ENCODE peak calls at places on chromosomes 2 and 18, in eight cellular contexts. O is cardiac fibroblast; P is IMR-90; X is Peyer's patch; M is WERI-Rb-1; Y is GM23248; D is CD4-positive, alpha-beta memory T cell; F is ovary. J is an unnamed sample.

GRCh38 chr2:228768818-228769217 is 502.3 kb downstream of the PID1 start:
- DNase-seq in O (peak), P (peak), X (no peak), M (no peak), Y (peak), D (no peak), F (no peak), J (no peak)

GRCh38 chr2:74525717-74526648 is at the start of gene DQX1:
- DNase-seq in O (peak), P (peak), X (peak), M (peak), Y (peak), D (no peak), F (no peak), J (peak)

GRCh38 chr2:177030391-177031000 is 182.1 kb upstream of the HNRNPA3 start:
- DNase-seq in O (no peak), P (no peak), X (no peak), M (no peak), Y (no peak), D (no peak), F (no peak), J (no peak)

GRCh38 chr2:77484026-77484425 is 38.1 kb downstream of the LRRTM4 start:
- DNase-seq in O (no peak), P (no peak), X (no peak), M (no peak), Y (no peak), D (no peak), F (no peak), J (peak)

GRCh38 chr2:85326406-85326945 is 1.3 kb downstream of the TGOLN2 start:
- DNase-seq in O (peak), P (peak), X (peak), M (no peak), Y (peak), D (peak), F (no peak), J (peak)

GRCh38 chr18:26792661-26793060 is 72.8 kb downstream of the AQP4 start:
- DNase-seq in O (peak), P (peak), X (no peak), M (no peak), Y (peak), D (no peak), F (no peak), J (no peak)

GRCh38 chr2:42977236-42978174 is 185.1 kb upstream of the HAAO start:
- DNase-seq in O (no peak), P (no peak), X (peak), M (no peak), Y (no peak), D (no peak), F (peak), J (no peak)

GRCh38 chr18:7174359-7175107 is 56.4 kb upstream of the LRRC30 start:
- DNase-seq in O (peak), P (no peak), X (no peak), M (peak), Y (peak), D (no peak), F (no peak), J (no peak)

GRCh38 chr2:122062506-122062905 is 307.1 kb downstream of the TSN start:
- DNase-seq in O (no peak), P (no peak), X (no peak), M (no peak), Y (peak), D (no peak), F (no peak), J (no peak)

GRCh38 chr2:151482310-151482709 is 72.6 kb downstream of the RIF1 start:
- DNase-seq in O (no peak), P (no peak), X (no peak), M (no peak), Y (no peak), D (no peak), F (no peak), J (no peak)

GRCh38 chr2:105906481-105906880 is 161.8 kb downstream of the NCK2 start:
- DNase-seq in O (no peak), P (no peak), X (no peak), M (no peak), Y (no peak), D (peak), F (no peak), J (peak)

DNA sequence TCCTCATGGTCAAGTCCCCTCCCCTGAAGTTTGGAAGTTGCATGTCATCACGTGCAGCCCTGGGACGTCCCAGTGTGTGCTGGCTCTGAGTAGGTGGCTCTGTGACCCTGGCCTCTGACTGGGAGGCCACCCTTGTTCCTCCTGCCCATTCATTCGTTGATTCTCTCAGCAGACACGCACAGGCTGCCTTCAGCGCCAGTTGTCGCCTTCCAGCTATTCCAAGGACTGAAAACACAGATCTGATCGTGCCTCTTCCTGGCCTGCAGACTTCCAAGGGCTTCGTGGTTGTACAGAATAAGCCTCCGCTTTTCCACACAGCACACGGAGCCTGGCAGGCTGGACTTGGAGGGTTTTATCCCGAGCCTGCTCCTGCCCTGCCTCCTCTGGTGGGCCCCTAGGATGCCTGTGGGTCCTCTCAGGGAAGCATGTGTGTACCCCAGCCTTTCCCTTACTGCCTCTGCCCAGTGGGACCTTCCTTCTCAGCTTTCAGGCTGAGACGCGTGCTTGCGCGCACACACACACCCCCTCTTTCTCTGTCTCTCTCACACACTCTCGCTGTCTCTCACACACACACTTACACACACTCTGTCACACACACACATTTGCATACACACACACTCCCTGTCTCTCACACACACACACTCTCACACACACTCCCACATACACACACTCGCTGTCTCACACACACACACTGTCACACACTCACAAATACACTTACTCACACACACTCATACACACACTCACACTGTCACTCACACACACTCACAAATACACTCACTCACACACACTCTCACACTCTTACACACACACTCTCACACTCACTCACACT is 17.7 kb downstream of the SH3BP4 start:
- DNase-seq in O (no peak), P (no peak), X (no peak), M (no peak), Y (peak), D (no peak), F (no peak), J (no peak)
- H3K4me3 ChIP-seq in O (no peak), P (no peak), X (no peak), M (no peak), Y (peak), D (no peak), F (no peak), J (no peak)

DNA sequence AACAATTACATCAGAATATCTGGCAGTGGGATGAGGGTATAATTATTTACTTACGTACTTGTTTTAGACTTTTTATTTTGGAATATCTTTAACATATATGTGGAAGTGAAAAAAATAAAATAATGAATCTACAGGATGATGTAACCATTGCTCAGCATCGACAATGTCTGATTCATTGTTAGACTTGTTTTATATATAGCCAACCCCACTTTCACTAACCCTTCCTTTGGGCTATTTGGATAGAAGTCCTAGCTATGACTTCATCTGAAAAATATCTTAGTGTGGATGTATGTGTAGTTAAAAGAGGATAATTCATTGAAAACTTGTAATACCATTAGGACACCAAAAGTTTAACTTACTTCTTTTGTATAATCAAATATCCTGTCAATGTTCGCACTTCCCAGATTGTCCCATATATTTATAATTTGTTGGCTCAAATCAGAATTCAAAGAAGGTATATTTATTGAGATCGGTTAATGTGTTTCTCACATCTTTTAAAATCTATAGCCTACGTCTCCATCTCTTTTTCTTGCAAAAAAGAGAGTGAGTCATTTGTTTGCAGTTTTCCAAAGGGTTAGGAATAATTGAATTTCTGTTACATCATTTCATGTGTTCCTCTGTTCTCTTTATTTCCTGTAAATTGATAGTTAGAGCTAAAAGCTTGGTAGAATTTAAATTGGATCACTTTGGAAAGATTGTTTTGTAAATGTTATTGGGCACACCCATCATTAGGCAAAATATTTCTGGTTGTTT is 506.1 kb upstream of the FAM98A start:
- DNase-seq in O (peak), P (peak), X (no peak), M (no peak), Y (peak), D (no peak), F (no peak), J (no peak)
- H3K4me3 ChIP-seq in O (no peak), P (no peak), X (no peak), M (no peak), Y (peak), D (no peak), F (no peak), J (no peak)

DNA sequence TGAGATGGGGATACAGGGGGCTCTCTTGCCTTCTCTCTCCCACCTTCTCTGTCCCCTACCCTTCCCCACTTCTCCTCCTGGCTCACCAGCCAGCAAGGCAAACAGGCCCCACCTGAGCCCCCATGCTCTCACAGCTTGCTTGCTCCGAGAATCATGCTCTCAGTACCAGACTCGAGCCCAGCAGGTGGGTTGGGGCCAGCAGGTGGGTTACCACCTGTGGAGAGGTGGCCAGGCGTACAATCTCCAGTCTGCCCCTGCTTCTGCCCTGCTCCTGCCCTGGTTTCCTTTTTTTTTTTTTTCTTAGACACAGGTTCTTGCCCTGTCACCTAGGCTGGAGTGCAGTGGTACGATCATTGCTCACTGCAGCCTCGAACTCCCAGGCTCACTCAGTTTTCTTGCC is 214.5 kb downstream of the SH3RF3 start:
- DNase-seq in O (no peak), P (no peak), X (no peak), M (peak), Y (no peak), D (no peak), F (no peak), J (no peak)
- H3K4me3 ChIP-seq in O (no peak), P (no peak), X (no peak), M (no peak), Y (no peak), D (no peak), F (no peak), J (no peak)

GRCh38 chr2:214104967-214105366 is 305.9 kb upstream of the VWC2L start:
- DNase-seq in O (no peak), P (no peak), X (no peak), M (no peak), Y (no peak), D (no peak), F (no peak), J (no peak)
- H3K4me3 ChIP-seq in O (no peak), P (no peak), X (no peak), M (no peak), Y (no peak), D (no peak), F (no peak), J (no peak)

GRCh38 chr2:132788310-132788832 is 118.4 kb upstream of the LYPD1 start:
- DNase-seq in O (no peak), P (no peak), X (no peak), M (no peak), Y (no peak), D (no peak), F (no peak), J (no peak)
- H3K4me3 ChIP-seq in O (no peak), P (no peak), X (no peak), M (no peak), Y (no peak), D (no peak), F (no peak), J (no peak)

DNA sequence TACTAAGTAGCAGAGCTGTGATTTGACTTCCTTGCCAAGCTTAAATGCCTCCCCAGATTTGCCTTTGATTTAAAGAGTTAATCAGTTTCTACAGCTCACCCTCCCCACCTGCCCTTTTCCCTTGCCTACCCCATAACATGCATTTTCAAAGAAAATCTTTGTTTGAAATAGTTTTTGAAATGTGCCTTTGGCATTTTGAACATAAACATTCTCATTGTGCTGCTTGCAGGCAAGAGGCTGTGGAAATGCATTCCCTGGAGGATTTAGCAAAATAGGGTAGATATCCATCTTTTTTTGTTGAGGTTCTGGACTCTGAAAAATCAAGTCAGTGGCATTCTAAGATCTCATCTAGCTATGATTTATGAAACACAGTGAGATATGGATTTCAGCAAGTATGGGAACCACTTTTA is 55.7 kb downstream of the MAP4K4 start:
- DNase-seq in O (peak), P (peak), X (no peak), M (no peak), Y (peak), D (no peak), F (no peak), J (no peak)
- H3K4me3 ChIP-seq in O (no peak), P (no peak), X (no peak), M (no peak), Y (no peak), D (no peak), F (no peak), J (no peak)

DNA sequence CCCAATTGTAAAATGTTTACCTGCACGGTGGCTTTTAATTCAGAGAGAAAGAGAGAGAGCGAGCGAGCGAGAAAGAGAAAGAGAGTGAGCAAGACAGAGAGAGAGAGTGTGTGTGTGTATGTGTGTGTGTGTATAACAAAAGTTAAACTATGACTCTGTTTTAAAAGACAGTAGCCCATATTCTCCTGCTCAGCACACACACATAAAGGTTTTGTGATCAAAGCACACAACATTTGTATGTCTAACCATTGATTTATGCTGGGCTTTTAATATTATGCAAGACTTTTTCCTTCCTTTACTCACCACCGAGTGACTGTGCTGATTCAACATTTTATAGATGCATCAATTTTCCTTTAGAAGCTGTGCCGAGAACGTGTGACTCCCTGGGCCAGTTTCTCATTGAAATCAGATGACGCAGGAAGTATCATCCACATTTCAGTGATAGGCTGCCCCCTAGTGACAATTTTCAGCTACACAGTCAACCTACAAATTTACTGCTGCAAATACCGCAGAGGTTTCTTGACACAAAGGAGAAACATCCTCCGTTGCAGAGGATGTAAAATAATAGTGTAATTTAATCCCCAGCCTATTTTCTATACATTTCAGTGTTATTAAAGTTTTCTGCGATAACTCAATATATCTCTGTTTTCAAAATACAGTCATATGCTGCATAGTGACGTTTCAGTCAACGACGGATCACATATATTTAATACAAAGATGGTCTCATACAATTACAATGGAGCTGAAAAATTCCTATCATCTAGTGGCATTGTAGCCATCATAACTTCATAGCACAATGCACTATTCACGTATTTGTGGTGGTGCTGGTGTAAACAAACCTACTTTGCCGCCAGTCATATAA is 165.9 kb upstream of the TANK start:
- DNase-seq in O (peak), P (peak), X (peak), M (peak), Y (peak), D (peak), F (no peak), J (peak)
- H3K4me3 ChIP-seq in O (no peak), P (no peak), X (no peak), M (no peak), Y (no peak), D (no peak), F (no peak), J (no peak)